ENCODE peak calls at places on chromosomes 3 and 15, in four cellular contexts. I, V, P and D are unnamed samples.

GRCh38 chr3:61956236-61956635 is 394.9 kb downstream of the PTPRG start:
- DNase-seq in I (no peak), V (peak), P (peak), D (no peak)

GRCh38 chr3:33758278-33758677 is 40.2 kb upstream of the PDCD6IP start:
- DNase-seq in I (no peak), V (no peak), P (no peak), D (no peak)

GRCh38 chr15:60390931-60391501 is 6.8 kb downstream of the ANXA2 start:
- DNase-seq in I (no peak), V (peak), P (no peak), D (no peak)

GRCh38 chr3:40623567-40623966 is 98.8 kb downstream of the ZNF621 start:
- DNase-seq in I (no peak), V (no peak), P (no peak), D (no peak)

GRCh38 chr3:131217296-131217741 is 164.3 kb upstream of the NUDT16 start:
- DNase-seq in I (no peak), V (peak), P (no peak), D (no peak)

GRCh38 chr15:60751985-60752952 is 273.3 kb upstream of the ICE2 start:
- DNase-seq in I (no peak), V (peak), P (peak), D (no peak)

GRCh38 chr3:192188218-192188835 is 539.0 kb downstream of the FGF12 start:
- DNase-seq in I (peak), V (peak), P (no peak), D (peak)

GRCh38 chr3:114154321-114154821 is 24.5 kb downstream of the DRD3 start:
- DNase-seq in I (peak), V (no peak), P (no peak), D (peak)

GRCh38 chr15:68783226-68784054 is 37.3 kb downstream of the ANP32A start:
- DNase-seq in I (peak), V (no peak), P (no peak), D (no peak)

GRCh38 chr3:194148383-194148782 is 12.4 kb downstream of the HES1 start:
- DNase-seq in I (no peak), V (peak), P (no peak), D (no peak)

GRCh38 chr3:53140575-53141467 is 10.6 kb upstream of the RFT1 start:
- DNase-seq in I (no peak), V (peak), P (no peak), D (no peak)

GRCh38 chr3:192850501-192850981 is 67.1 kb downstream of the MB21D2 start:
- DNase-seq in I (no peak), V (peak), P (no peak), D (no peak)

GRCh38 chr3:135851201-135852061 is 114.1 kb upstream of the PPP2R3A start:
- DNase-seq in I (no peak), V (no peak), P (no peak), D (no peak)

GRCh38 chr3:121707531-121708273 is 41.8 kb downstream of the GOLGB1 start:
- DNase-seq in I (no peak), V (no peak), P (no peak), D (no peak)

GRCh38 chr3:172129868-172130751 is 90.7 kb downstream of the FNDC3B start:
- DNase-seq in I (no peak), V (peak), P (peak), D (no peak)

GRCh38 chr3:24096271-24096670 is 151.2 kb downstream of the NR1D2 start:
- DNase-seq in I (no peak), V (no peak), P (no peak), D (no peak)

GRCh38 chr3:177816667-177817208 is 619.5 kb upstream of the TBL1XR1 start:
- DNase-seq in I (no peak), V (peak), P (no peak), D (no peak)

GRCh38 chr15:45126535-45127158 is 3.0 kb downstream of the DUOXA1 start:
- DNase-seq in I (no peak), V (peak), P (no peak), D (no peak)

GRCh38 chr3:79598594-79598993 is 169.2 kb downstream of the ROBO1 start:
- DNase-seq in I (no peak), V (no peak), P (no peak), D (peak)

GRCh38 chr3:89098964-89099585 is 8.3 kb upstream of the EPHA3 start:
- DNase-seq in I (no peak), V (peak), P (peak), D (no peak)

GRCh38 chr3:2247249-2247648 is 148.6 kb downstream of the CNTN4 start:
- DNase-seq in I (no peak), V (no peak), P (no peak), D (no peak)

GRCh38 chr3:175940881-175941280 is 1081.7 kb downstream of the NAALADL2 start:
- DNase-seq in I (peak), V (no peak), P (no peak), D (peak)

GRCh38 chr3:53846134-53846850 is at the start of the genes CHDH and IL17RB:
- DNase-seq in I (peak), V (no peak), P (no peak), D (no peak)

GRCh38 chr15:74565381-74566085 is 24.5 kb downstream of the ARID3B start:
- DNase-seq in I (no peak), V (no peak), P (no peak), D (no peak)

GRCh38 chr3:52774901-52775864 is 2.2 kb upstream of the ITIH1 start:
- DNase-seq in I (no peak), V (no peak), P (no peak), D (no peak)

GRCh38 chr3:134624537-134625287 is 26.1 kb downstream of the KY start:
- DNase-seq in I (no peak), V (no peak), P (no peak), D (no peak)

GRCh38 chr15:71471347-71471746 is 339.0 kb upstream of the NR2E3 start:
- DNase-seq in I (no peak), V (no peak), P (no peak), D (no peak)

GRCh38 chr3:127457094-127457475 is 133.4 kb downstream of the TPRA1 start:
- DNase-seq in I (no peak), V (peak), P (no peak), D (no peak)

GRCh38 chr3:153704115-153704514 is 417.1 kb upstream of the ARHGEF26 start:
- DNase-seq in I (no peak), V (no peak), P (no peak), D (no peak)